ENCODE peak calls at places on chromosome 2, in four cellular contexts. A is CD4-positive, CD25-positive, alpha-beta regulatory T cell; S is activated T-helper 1 cell treated with Interleukin-2 at 50 U/mL for 16 hours; P is head of caudate nucleus. D is an unnamed sample.

GRCh38 chr2:24015562-24016375 is 5.9 kb downstream of the MFSD2B start:
- DNase-seq in P (no peak), A (no peak), S (no peak), D (no peak)

GRCh38 chr2:130336877-130337734 is 5.6 kb upstream of the IMP4 start:
- DNase-seq in A (no peak), P (peak), S (no peak), D (no peak)

GRCh38 chr2:24820598-24821432 is 27.6 kb downstream of the CENPO start:
- DNase-seq in A (no peak), P (no peak), S (no peak), D (no peak)

GRCh38 chr2:113979172-113980128 is 89.6 kb downstream of the ACTR3 start:
- DNase-seq in A (peak), S (peak), P (no peak), D (peak)

GRCh38 chr2:25964891-25965290 is 17.4 kb downstream of the KIF3C start:
- DNase-seq in P (peak), S (no peak), A (no peak), D (no peak)

GRCh38 chr2:241882090-241882625 is 12.6 kb downstream of the RTP5 start:
- DNase-seq in A (peak), P (no peak), S (no peak), D (peak)

GRCh38 chr2:126788113-126788512 is 110.6 kb upstream of the TEX51 start:
- DNase-seq in S (no peak), P (no peak), A (no peak), D (no peak)

GRCh38 chr2:170030040-170030439 is 147.9 kb upstream of the MYO3B start:
- DNase-seq in S (no peak), A (no peak), P (no peak), D (no peak)

GRCh38 chr2:216315817-216316603 is 56.3 kb downstream of the MARCHF4 start:
- DNase-seq in S (no peak), P (no peak), A (no peak), D (no peak)

GRCh38 chr2:14909795-14910194 is 277.3 kb downstream of the LRATD1 start:
- DNase-seq in P (no peak), S (no peak), A (no peak), D (no peak)

GRCh38 chr2:206084468-206084869 is 1.5 kb downstream of the INO80D start:
- DNase-seq in P (peak), S (no peak), A (peak), D (no peak)

GRCh38 chr2:10080536-10081304 is 509 bp upstream of the CYS1 start:
- DNase-seq in P (no peak), S (no peak), A (no peak), D (no peak)

GRCh38 chr2:112924348-112924747 is 13.4 kb downstream of the IL37 start:
- DNase-seq in P (no peak), A (no peak), S (no peak), D (no peak)

GRCh38 chr2:44944102-44944951 is 2.8 kb downstream of the SIX3 start:
- DNase-seq in S (no peak), P (peak), A (no peak), D (no peak)

D was measured in T-helper 2 cell.